ENCODE peak calls at places on chromosome 22, in five cellular contexts. X, G, C, W and Z are unnamed samples.

GRCh38 chr22:27801197-27801615 is 350 bp downstream of the MN1 start:
- DNase-seq in X (no peak), G (peak; percentile 41), C (peak; percentile 3), W (peak; percentile 70), Z (no peak)

GRCh38 chr22:23529166-23530103 is 50.7 kb downstream of the IGLL1 start:
- DNase-seq in X (no peak), G (no peak), C (no peak), W (no peak), Z (no peak)

GRCh38 chr22:26648011-26648497 is 9.3 kb upstream of the MIAT start:
- DNase-seq in X (peak; percentile 38), G (no peak), C (peak; percentile 26), W (no peak), Z (no peak)

GRCh38 chr22:41668971-41669911 is 19.4 kb downstream of the SNU13 start:
- DNase-seq in X (peak; percentile 3), G (no peak), C (no peak), W (no peak), Z (peak; percentile 52)

GRCh38 chr22:28112548-28113043 is 193.5 kb upstream of the PITPNB start:
- DNase-seq in X (no peak), G (no peak), C (no peak), W (peak; percentile 68), Z (no peak)

GRCh38 chr22:48693377-48694135 is 1134.1 kb downstream of the BRD1 start:
- DNase-seq in X (no peak), G (no peak), C (no peak), W (no peak), Z (no peak)

GRCh38 chr22:41387341-41387740 is 5.6 kb downstream of the TEF start:
- DNase-seq in X (no peak), G (no peak), C (no peak), W (no peak), Z (no peak)

GRCh38 chr22:48888466-48889208 is 939.0 kb downstream of the BRD1 start:
- DNase-seq in X (no peak), G (no peak), C (no peak), W (no peak), Z (no peak)

GRCh38 chr22:48099251-48099650 is 1336.8 kb downstream of the TBC1D22A start:
- DNase-seq in X (no peak), G (no peak), C (no peak), W (no peak), Z (no peak)

GRCh38 chr22:31036671-31037550 is 44.2 kb upstream of the SMTN start:
- DNase-seq in X (no peak), G (no peak), C (no peak), W (no peak), Z (no peak)

GRCh38 chr22:28904211-28904808 is 20.9 kb downstream of the ZNRF3 start:
- DNase-seq in X (no peak), G (no peak), C (no peak), W (no peak), Z (no peak)

GRCh38 chr22:29567338-29567737 is 13.6 kb downstream of the NIPSNAP1 start:
- DNase-seq in X (no peak), G (no peak), C (no peak), W (no peak), Z (no peak)

GRCh38 chr22:36344106-36344827 is 43.5 kb downstream of the MYH9 start:
- DNase-seq in X (no peak), G (no peak), C (no peak), W (no peak), Z (no peak)

GRCh38 chr22:50505776-50506610 is 1.5 kb downstream of the LMF2 start:
- DNase-seq in X (no peak), G (peak; percentile 52), C (no peak), W (no peak), Z (no peak)
- H3K4me3 ChIP-seq in X (peak overlapping the region; percentile 100), G (peak overlapping the region; percentile 87), C (peak overlapping the region; percentile 77), W (peak overlapping the region; percentile 82), Z (peak overlapping the region; percentile 99)

GRCh38 chr22:44678245-44678979 is 23.6 kb upstream of the PRR5 start:
- DNase-seq in X (no peak), G (no peak), C (no peak), W (no peak), Z (no peak)
- TF ChIP-seq CTCF in X (no peak), G (no peak), C (no peak), W (no peak), Z (no peak)

GRCh38 chr22:18962308-18962635 is 26.2 kb upstream of the PRODH start:
- DNase-seq in X (no peak), G (peak; percentile 5), C (no peak), W (no peak), Z (no peak)
- H3K27me3 ChIP-seq in X (no peaks in the 10 kb centered on the region), G (no peaks in the 10 kb centered on the region), C (no peaks in the 10 kb centered on the region), W (no peaks in the 10 kb centered on the region), Z (peaks cover 9% of the 10 kb centered on the region)

DNA sequence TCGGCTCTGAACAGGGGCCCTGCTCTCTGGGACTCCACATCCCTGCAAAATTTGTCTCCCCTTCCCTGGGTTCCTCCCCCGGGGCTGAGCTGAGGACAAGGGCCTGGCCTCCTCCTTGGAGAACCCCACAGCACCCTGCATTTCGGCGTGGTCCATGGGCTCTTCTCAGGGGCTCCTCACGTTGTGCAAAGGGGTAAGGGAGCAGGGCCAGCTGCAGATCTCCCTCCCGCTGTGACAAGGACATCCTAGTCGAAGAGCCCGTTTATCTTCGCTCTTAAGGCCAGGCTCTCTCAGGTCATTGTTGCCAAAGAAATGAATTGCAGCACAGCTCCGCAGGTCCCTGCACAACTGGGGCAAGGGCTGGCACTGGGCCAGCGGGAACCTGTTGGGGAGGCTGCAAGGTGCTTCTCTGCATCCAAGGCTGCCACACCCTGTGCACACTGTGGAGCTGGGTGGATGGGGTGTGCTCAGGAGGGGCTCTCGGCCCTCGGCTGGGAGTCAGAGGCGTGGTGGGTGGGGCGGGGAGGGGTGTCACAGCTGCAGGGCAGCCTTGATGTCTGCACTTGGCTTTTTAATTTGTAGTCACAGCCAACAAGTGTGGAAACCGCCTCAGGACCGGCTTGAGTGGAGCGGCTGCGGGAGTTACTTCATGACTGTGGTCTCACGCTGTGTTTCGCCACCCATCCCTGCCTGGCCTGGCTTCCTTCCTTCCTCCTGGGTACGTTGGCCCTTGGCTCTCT is 26.6 kb upstream of the SEPTIN5 start:
- DNase-seq in X (no peak), G (no peak), C (no peak), W (no peak), Z (no peak)
- H3K4me3 ChIP-seq in X (no peak overlapping the region), G (no peak overlapping the region), C (no peak overlapping the region), W (no peak overlapping the region), Z (no peak overlapping the region)

DNA sequence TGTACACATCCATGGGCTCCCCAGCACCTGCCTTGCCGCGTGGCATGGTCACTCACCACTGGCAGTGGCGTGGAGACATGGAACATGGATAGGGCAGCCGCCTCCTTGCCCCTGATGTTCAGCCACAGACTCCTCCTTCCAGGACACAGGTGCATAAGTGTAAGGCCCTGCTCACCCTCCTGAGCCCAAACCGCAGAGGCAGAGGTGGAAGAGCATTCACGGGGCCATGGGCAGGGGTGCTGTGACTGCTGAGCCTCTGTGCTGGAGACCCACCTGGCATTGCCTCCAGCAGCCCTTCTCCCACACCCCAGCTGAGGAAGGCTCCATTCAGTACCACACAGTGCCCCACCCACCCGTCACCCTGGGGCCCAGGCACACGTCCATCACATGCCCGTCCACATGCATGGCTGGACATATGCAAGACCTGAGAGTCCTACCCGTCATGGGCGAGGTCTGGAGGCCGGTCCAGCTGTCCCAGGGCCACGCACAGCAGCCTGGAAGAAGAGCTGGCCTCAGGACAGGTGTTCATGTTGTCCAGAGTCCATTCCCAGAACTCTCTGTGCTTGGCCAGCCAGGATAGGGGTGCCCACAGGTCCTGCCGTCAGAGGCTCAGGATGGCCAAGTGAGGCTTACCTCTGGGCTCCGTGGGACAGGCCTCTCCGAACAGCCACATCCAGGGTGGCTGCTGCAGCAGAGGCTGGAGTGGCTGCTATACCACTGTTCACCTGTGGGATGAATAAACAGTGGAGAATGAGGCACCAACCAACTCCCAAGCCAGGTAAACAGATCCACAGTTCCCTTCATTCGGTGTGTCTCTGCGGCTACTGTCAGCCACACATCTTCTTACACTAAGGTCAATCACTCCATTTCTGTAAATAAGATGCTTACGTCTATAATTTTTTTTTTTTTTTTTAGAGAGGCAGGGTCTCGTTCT is 1.7 kb upstream of the TUBGCP6 start:
- DNase-seq in X (no peak), G (no peak), C (no peak), W (no peak), Z (no peak)
- TF ChIP-seq CTCF in X (no peak), G (no peak), C (no peak), W (no peak), Z (no peak)

GRCh38 chr22:39362271-39362670 is 12.5 kb downstream of the SYNGR1 start:
- DNase-seq in X (no peak), G (no peak), C (no peak), W (no peak), Z (no peak)

GRCh38 chr22:39364646-39365405 is 15.0 kb downstream of the SYNGR1 start:
- DNase-seq in X (no peak), G (no peak), C (no peak), W (no peak), Z (no peak)

GRCh38 chr22:39363751-39364484 is 14.1 kb downstream of the SYNGR1 start:
- DNase-seq in X (no peak), G (no peak), C (no peak), W (no peak), Z (no peak)

GRCh38 chr22:39361495-39361894 is 11.7 kb downstream of the SYNGR1 start:
- DNase-seq in X (no peak), G (no peak), C (no peak), W (no peak), Z (no peak)

GRCh38 chr22:39362932-39363331 is 13.1 kb downstream of the SYNGR1 start:
- DNase-seq in X (no peak), G (no peak), C (no peak), W (no peak), Z (no peak)
- H3K27me3 ChIP-seq in X (no peaks in the 10 kb centered on the region), G (no peaks in the 10 kb centered on the region), C (no peaks in the 10 kb centered on the region), W (no peaks in the 10 kb centered on the region), Z (no peaks in the 10 kb centered on the region)

DNA sequence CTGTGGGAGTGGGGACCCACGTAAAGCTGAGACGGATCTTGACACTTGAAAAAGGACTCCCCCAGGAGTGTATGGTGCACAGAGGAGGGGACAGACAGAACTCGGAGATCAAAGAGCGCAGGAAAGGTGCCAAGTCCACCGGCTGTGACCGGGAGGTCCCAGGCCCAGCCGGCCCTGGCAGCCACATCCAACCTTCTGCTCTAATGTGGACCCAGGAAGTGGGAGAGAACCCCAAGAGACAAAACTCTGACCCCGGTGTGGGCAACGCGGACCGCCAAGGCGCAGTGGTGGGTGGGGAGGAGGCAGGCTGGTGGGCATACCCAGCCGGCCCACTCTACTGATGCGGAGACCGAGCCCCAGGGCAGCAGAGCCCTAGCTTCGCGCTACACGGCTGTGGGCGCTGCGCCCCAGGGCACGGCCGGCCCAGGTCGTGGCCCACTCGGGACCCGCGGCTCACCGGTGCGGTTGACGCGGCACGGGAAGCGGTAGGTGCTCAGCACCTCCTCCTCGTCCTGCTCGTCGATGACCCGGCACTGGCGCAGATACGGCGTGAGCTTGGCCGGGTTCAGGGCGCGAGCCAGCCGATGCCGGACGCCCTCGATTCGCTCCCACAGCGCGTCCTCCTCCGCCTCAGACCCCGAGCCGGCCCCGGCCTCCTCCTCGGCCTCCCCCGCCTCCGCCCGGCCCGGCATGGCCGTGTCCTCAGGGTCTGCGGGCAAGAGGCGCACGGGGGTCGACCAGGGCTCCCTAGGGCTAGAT is 527 bp downstream of the CARD10 start:
- DNase-seq in X (no peak), G (no peak), C (no peak), W (peak; percentile 15), Z (no peak)
- H3K4me3 ChIP-seq in X (peak overlapping the region; percentile 63), G (peak overlapping the region; percentile 60), C (no peak overlapping the region), W (peak overlapping the region; percentile 55), Z (peak overlapping the region; percentile 88)